ENCODE peak calls at places on chromosomes 11 and 22, in four cellular contexts. K is GM12878, U is A549, A is HepG2. H is an unnamed sample.

GRCh38 chr11:119795231-119795630 is 66.2 kb upstream of the NECTIN1 start:
- DNase-seq in K (no peak), U (peak), A (no peak), H (no peak)

GRCh38 chr11:77747381-77747969 is 73.0 kb downstream of the RSF1 start:
- DNase-seq in K (no peak), U (no peak), A (no peak), H (no peak)

GRCh38 chr11:117851091-117851490 is 25.4 kb downstream of the FXYD6 start:
- DNase-seq in K (no peak), U (no peak), A (no peak), H (no peak)

GRCh38 chr22:22752556-22753477 is 108.4 kb downstream of the GGTLC2 start:
- DNase-seq in K (no peak), U (no peak), A (no peak), H (peak)

GRCh38 chr11:97461934-97462333 is 1072.1 kb downstream of the JRKL start:
- DNase-seq in K (no peak), U (no peak), A (no peak), H (no peak)

GRCh38 chr11:68297494-68297811 is 14.9 kb upstream of the LRP5 start:
- DNase-seq in K (no peak), U (no peak), A (no peak), H (no peak)

GRCh38 chr11:117180661-117181585 is 2.4 kb downstream of the SIDT2 start:
- DNase-seq in K (peak), U (peak), A (peak), H (peak)

GRCh38 chr22:27746918-27747317 is 54.6 kb downstream of the MN1 start:
- DNase-seq in K (no peak), U (no peak), A (no peak), H (no peak)

GRCh38 chr11:33652930-33653329 is 47.7 kb downstream of the C11orf91 start:
- DNase-seq in K (no peak), U (no peak), A (no peak), H (no peak)

GRCh38 chr22:45262931-45263789 is 21.6 kb upstream of the UPK3A start:
- DNase-seq in K (peak), U (no peak), A (no peak), H (no peak)

GRCh38 chr11:114416441-114416928 is 16.0 kb downstream of the RBM7 start:
- DNase-seq in K (no peak), U (no peak), A (no peak), H (no peak)

GRCh38 chr11:24453129-24453723 is 43.6 kb upstream of the LUZP2 start:
- DNase-seq in K (no peak), U (no peak), A (no peak), H (no peak)

GRCh38 chr11:102564110-102564509 is 33.6 kb upstream of the MMP7 start:
- DNase-seq in K (no peak), U (peak), A (peak), H (no peak)

GRCh38 chr11:113729456-113729855 is 23.3 kb upstream of the TMPRSS5 start:
- DNase-seq in K (no peak), U (no peak), A (no peak), H (no peak)

GRCh38 chr11:126115820-126116319 is 53.2 kb upstream of the CDON start:
- DNase-seq in K (no peak), U (peak), A (peak), H (no peak)

GRCh38 chr22:30864441-30865420 is 103.8 kb downstream of the MORC2 start:
- DNase-seq in K (no peak), U (no peak), A (no peak), H (peak)

GRCh38 chr11:17786824-17787525 is 52.4 kb downstream of the KCNC1 start:
- DNase-seq in K (no peak), U (no peak), A (no peak), H (no peak)

GRCh38 chr11:103338621-103339484 is 229.6 kb downstream of the DYNC2H1 start:
- DNase-seq in K (no peak), U (peak), A (no peak), H (no peak)

GRCh38 chr11:31355817-31356216 is 13.7 kb downstream of the DCDC1 start:
- DNase-seq in K (no peak), U (no peak), A (no peak), H (no peak)

GRCh38 chr22:49301398-49302149 is 526.1 kb downstream of the BRD1 start:
- DNase-seq in K (no peak), U (no peak), A (no peak), H (no peak)

GRCh38 chr11:122176651-122177050 is 60.6 kb upstream of the BLID start:
- DNase-seq in K (no peak), U (no peak), A (no peak), H (no peak)

GRCh38 chr11:69598147-69598546 is 42.8 kb upstream of the CCND1 start:
- DNase-seq in K (no peak), U (peak), A (no peak), H (no peak)

GRCh38 chr11:12285106-12285505 is 92.3 kb upstream of the PARVA start:
- DNase-seq in K (no peak), U (no peak), A (no peak), H (no peak)

GRCh38 chr11:84541711-84542340 is 1085.3 kb downstream of the DLG2 start:
- DNase-seq in K (no peak), U (no peak), A (no peak), H (no peak)

GRCh38 chr11:119367661-119368120 is 13.8 kb downstream of the USP2 start:
- DNase-seq in K (no peak), U (no peak), A (no peak), H (no peak)

GRCh38 chr22:49717322-49717919 is 110.3 kb downstream of the BRD1 start:
- DNase-seq in K (no peak), U (no peak), A (no peak), H (no peak)

GRCh38 chr22:28181332-28181731 is 262.3 kb upstream of the PITPNB start:
- DNase-seq in K (no peak), U (no peak), A (no peak), H (no peak)

GRCh38 chr22:32286290-32286840 is 31.2 kb upstream of the SLC5A4 start:
- DNase-seq in K (no peak), U (no peak), A (no peak), H (no peak)

GRCh38 chr11:31995525-31996123 is 95.2 kb upstream of the RCN1 start:
- DNase-seq in K (peak), U (peak), A (no peak), H (no peak)

GRCh38 chr22:43471186-43471585 is 59.4 kb downstream of the MPPED1 start:
- DNase-seq in K (no peak), U (no peak), A (no peak), H (no peak)

GRCh38 chr11:46332568-46333128 is 14.6 kb upstream of the DGKZ start:
- DNase-seq in K (no peak), U (no peak), A (no peak), H (no peak)

GRCh38 chr22:19111140-19111539 is 11.1 kb downstream of the DGCR2 start:
- DNase-seq in K (no peak), U (no peak), A (no peak), H (no peak)

GRCh38 chr11:126197277-126197939 is 14.0 kb downstream of the RPUSD4 start:
- DNase-seq in K (no peak), U (no peak), A (no peak), H (no peak)

GRCh38 chr11:27254744-27255446 is 108.1 kb downstream of the CCDC34 start:
- DNase-seq in K (no peak), U (no peak), A (no peak), H (no peak)

GRCh38 chr11:72831521-72832300 is 17.5 kb downstream of the ATG16L2 start:
- DNase-seq in K (no peak), U (peak), A (peak), H (peak)

GRCh38 chr11:116166788-116167465 is 605.9 kb downstream of the BUD13 start:
- DNase-seq in K (no peak), U (no peak), A (no peak), H (no peak)

GRCh38 chr11:116170526-116171120 is 602.2 kb downstream of the BUD13 start:
- DNase-seq in K (no peak), U (no peak), A (peak), H (peak)

GRCh38 chr11:116167706-116168458 is 604.9 kb downstream of the BUD13 start:
- DNase-seq in K (no peak), U (no peak), A (no peak), H (no peak)

GRCh38 chr11:116169776-116170175 is 603.0 kb downstream of the BUD13 start:
- DNase-seq in K (no peak), U (no peak), A (no peak), H (no peak)

DNA sequence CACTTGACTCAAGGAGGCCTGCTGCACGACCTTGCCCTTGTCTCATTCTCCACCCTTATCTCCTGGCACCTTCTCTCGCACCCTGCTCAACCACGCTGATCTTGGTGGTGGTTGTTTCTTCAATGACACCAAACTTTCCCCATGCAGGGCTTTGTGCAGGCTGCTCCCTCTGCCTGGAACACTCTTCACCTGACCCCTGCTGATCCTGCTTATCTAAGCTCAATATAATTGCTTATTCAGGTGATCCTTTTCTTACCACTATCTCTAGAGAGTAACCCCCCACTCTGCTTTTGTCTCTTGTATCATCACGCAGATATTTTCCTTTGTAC is 604.4 kb downstream of the BUD13 start:
- DNase-seq in K (no peak), U (no peak), A (no peak), H (no peak)
- TF ChIP-seq MYC in K (no peak), U (no peak), A (no peak), H (no peak)

GRCh38 chr11:79060081-79060480 is 380.7 kb downstream of the TENM4 start:
- DNase-seq in K (no peak), U (no peak), A (no peak), H (no peak)
- TF ChIP-seq POLR2AphosphoS2 in K (no peak), U (no peak), A (no peak), H (no peak)

DNA sequence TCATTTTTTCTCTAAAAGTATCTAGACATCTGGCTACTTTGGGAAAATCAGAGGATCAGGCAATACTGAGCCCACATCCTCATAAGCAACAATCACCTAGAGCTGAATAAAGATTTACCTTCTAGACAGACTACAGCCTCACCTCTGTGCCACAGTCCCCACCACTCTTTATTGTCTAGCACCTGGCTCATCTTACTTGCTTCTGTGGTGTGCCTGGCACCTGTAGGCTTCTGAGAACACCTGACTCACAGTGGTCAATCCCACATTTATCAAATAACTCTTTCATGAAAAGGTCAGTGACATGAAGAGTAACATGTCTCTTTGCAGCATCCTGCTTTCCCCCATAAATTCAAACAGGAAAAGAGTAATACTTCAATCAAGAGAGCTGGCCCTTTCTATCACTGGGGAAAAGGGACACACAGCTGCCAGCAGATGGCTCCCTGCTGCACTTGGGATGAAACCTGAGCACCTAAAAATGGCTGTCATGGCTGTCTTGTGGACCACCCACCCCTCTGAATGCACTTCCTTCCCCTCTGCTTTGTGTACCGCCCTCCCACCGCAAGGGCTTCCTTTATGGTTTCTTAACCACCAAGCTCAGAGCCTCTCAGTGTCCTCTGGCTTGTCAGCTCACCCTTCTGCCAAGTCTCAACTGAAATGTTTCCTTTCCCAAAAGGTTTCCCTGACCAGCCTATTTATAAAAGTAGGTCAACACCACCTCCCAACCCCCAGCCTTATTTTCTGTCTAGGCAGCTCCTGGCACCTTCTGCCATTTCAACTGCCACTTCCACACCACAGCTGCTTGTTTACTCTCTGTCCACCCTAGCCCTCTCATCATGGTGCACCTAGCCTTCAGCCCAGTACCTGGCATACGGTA is 9.3 kb downstream of the TFIP11 start:
- DNase-seq in K (no peak), U (peak), A (no peak), H (peak)
- TF ChIP-seq MYC in K (no peak), U (no peak), A (no peak), H (no peak)

GRCh38 chr22:29702025-29702930 is 17.5 kb upstream of the CABP7 start:
- DNase-seq in K (no peak), U (peak), A (no peak), H (no peak)
- TF ChIP-seq POLR2AphosphoS2 in K (no peak), U (no peak), A (no peak), H (no peak)

GRCh38 chr11:93603671-93604070 is 57.8 kb upstream of the CEP295 start:
- DNase-seq in K (no peak), U (no peak), A (no peak), H (no peak)
- TF ChIP-seq MYC in K (no peak), U (no peak), A (no peak), H (no peak)

GRCh38 chr11:94198718-94199117 is 70.1 kb downstream of the PANX1 start:
- DNase-seq in K (no peak), U (no peak), A (no peak), H (no peak)

GRCh38 chr11:94196363-94196762 is 67.7 kb downstream of the PANX1 start:
- DNase-seq in K (no peak), U (no peak), A (no peak), H (no peak)

GRCh38 chr11:94199367-94200130 is 70.9 kb downstream of the PANX1 start:
- DNase-seq in K (no peak), U (no peak), A (no peak), H (no peak)

GRCh38 chr11:94203070-94203469 is 74.4 kb downstream of the PANX1 start:
- DNase-seq in K (no peak), U (no peak), A (no peak), H (no peak)

GRCh38 chr11:94201004-94201465 is 72.4 kb downstream of the PANX1 start:
- DNase-seq in K (no peak), U (peak), A (peak), H (no peak)
- TF ChIP-seq POLR2AphosphoS2 in K (no peak), U (no peak), A (no peak), H (no peak)

DNA sequence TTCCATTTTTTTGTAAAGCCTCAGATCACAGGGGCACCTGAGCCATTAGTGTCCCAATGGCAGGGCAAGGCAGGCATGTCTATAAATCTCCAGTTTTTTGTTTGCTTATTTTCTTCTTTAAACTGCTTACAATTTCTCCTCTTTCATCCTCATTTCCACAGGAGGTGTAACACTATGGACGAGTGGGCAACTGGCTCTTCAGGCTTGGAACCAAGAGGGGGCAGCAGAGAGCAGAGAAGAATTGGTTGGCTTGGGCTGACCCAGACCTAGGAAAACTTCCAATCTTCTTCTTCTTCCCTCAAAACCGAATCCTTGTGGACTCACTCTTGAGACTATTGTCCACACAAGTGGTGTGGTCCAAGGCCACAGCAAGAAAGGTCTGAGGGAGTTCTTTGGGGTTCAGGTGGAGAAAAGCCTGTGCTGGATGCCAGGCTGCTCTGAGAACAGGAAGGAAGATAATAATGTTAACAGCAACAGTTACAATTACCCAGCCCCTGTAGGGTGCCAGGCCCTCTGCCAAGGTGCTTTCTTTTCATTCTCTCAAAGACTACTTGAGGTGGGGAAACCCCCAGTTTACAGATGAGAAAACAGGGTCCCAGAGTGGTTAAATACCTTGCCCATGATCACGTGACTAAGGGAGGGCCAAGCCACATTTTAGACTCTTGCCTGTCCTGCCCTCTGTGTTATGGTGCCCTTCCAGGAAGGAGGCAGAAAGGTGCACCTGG is 70.7 kb upstream of the E2F8 start:
- DNase-seq in K (peak), U (peak), A (peak), H (peak)
- TF ChIP-seq MYC in K (no peak), U (no peak), A (no peak), H (no peak)

DNA sequence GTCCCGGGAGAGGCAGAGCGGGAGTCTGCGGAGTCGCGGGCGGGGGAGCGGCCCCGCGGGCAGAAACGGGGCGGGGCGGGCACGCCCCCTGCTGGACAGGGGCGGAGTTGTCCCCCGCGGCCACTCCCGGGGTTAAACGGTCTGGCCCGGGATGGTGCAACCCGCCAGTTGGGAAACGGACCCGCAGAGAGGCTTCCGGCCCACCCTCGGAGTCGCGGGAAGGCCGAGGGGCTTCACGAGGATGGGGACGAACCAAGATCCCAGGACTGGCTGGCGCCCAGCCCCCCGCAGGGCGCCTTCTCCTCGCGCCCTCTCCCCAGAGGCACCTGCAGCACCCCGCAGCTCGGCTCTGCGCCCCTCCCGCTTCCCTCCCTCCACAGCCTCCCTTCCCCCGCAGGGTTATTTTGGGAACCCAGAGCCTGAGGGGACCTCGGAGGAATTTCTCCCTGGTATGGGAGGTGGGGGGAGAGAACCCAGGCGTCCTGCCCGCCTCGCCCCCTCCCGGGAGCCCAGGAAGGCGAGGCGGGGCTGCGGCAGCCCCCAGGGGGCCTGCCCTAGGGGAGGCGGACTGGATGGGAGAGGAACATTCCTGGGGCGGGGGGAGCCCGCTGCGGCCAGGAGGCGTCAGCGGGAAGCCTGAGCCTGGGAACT is 877 bp downstream of the RASGRP2 start:
- DNase-seq in K (no peak), U (peak), A (no peak), H (peak)
- TF ChIP-seq POLR2AphosphoS2 in K (no peak), U (no peak), A (no peak), H (no peak)

GRCh38 chr22:41481131-41481830 is 12.4 kb downstream of the ACO2 start:
- DNase-seq in K (no peak), U (no peak), A (no peak), H (no peak)
- TF ChIP-seq MYC in K (no peak), U (no peak), A (no peak), H (no peak)